ENCODE peak calls at places on chromosomes 11 and 22, in four cellular contexts. U is GM12891, E is SK-N-SH, T is HepG2. C is an unnamed sample.

GRCh38 chr11:57779275-57779674 is 17.7 kb downstream of the CTNND1 start:
- DNase-seq in U (no peak), T (peak; percentile 86), E (no peak), C (no peak)

GRCh38 chr11:116993599-116993998 is 104.6 kb downstream of the SIK3 start:
- DNase-seq in T (no peak), U (no peak), E (peak; percentile 58), C (no peak)

GRCh38 chr22:39221999-39222686 is 22.6 kb downstream of the PDGFB start:
- DNase-seq in E (no peak), U (no peak), T (no peak), C (no peak)

GRCh38 chr11:85590848-85591483 is 36.2 kb downstream of the DLG2 start:
- DNase-seq in T (peak; percentile 2), U (no peak), E (peak; percentile 7), C (no peak)

GRCh38 chr11:3156282-3156660 is 8.8 kb downstream of the OSBPL5 start:
- DNase-seq in E (no peak), T (no peak), U (no peak), C (no peak)

GRCh38 chr22:19937616-19938473 is 3.7 kb upstream of the COMT start:
- DNase-seq in E (no peak), T (peak; percentile 90), U (no peak), C (no peak)

GRCh38 chr11:34647532-34647931 is 26.6 kb downstream of the EHF start:
- DNase-seq in T (no peak), U (no peak), E (no peak), C (no peak)

GRCh38 chr22:43198126-43198525 is 11.2 kb upstream of the TTLL12 start:
- DNase-seq in E (no peak), U (no peak), T (no peak), C (no peak)

GRCh38 chr11:57324154-57324885 is 432 bp downstream of the TNKS1BP1 start:
- DNase-seq in E (peak; percentile 94), U (peak; percentile 70), T (no peak), C (peak; percentile 59)

GRCh38 chr11:15101072-15101701 is 13.5 kb upstream of the INSC start:
- DNase-seq in T (peak; percentile 39), U (no peak), E (peak; percentile 73), C (peak; percentile 25)

DNA sequence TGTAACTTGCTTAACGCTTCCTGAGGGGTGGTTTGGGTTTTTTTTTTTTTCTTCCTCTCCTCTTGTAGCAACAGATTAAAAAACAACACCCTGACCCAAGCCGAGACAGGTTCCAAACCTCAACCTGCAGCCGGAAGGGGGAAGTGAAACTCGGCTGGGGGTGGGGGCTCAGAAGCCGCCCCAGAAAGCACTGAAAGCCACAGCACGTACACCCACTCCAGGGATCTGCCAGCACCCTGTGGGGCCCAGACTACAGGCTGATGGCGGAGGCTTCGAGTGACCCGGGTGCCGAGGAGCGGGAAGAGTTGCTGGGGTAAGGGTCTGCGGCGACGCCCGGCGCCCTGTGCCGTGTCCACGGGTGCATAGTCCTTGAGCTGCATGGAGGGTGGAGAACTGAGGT is at the start of gene LSP1:
- DNase-seq in T (no peak), U (peak; percentile 94), E (no peak), C (peak; percentile 97)
- TF ChIP-seq TAF1 in T (no peak), U (peak; percentile 86), E (no peak), C (peak; percentile 62)

DNA sequence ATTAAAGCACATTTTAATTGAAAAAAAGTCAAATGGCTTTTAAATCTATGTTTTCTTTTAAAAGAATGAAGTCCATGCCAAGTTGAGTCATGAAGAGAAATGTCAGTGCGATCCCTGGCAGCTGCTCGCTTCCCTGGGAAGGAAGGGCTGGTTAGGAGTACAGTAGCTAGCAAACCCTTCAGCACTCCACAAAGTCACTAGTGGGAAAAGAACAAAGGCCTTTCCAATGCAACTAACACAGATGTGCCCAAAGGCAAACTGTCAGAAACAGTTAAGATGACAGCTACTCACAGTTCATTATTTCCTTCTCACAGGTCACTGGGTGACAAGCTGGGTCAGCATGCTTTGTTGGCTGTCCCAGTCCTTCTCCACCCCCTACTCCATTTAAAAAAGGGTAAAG is 308.7 kb downstream of the DCDC1 start:
- DNase-seq in T (peak; percentile 30), E (no peak), U (no peak), C (no peak)
- TF ChIP-seq TAF1 in T (no peak), E (no peak), U (no peak), C (no peak)

DNA sequence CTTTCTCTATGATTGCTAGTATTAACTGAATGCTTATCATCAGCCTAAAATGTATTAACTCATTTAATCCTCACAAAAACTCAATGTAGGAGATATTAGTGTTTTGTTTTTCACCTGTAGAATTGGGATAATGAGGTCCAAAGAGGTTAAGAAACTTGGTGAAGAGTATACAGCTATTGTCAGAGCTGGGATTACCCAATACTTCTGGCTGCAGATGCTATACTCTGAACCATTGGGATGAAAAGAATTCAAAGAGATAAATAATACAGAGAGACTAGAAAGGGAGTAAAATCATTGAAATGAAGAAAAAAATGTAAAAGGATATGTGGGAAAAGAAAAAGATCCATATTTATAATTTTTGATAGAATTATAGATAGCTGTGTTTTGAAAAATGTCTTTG is 137.1 kb downstream of the TRPC6 start:
- DNase-seq in T (no peak), E (no peak), U (no peak), C (no peak)
- TF ChIP-seq TAF1 in T (no peak), E (no peak), U (no peak), C (no peak)

DNA sequence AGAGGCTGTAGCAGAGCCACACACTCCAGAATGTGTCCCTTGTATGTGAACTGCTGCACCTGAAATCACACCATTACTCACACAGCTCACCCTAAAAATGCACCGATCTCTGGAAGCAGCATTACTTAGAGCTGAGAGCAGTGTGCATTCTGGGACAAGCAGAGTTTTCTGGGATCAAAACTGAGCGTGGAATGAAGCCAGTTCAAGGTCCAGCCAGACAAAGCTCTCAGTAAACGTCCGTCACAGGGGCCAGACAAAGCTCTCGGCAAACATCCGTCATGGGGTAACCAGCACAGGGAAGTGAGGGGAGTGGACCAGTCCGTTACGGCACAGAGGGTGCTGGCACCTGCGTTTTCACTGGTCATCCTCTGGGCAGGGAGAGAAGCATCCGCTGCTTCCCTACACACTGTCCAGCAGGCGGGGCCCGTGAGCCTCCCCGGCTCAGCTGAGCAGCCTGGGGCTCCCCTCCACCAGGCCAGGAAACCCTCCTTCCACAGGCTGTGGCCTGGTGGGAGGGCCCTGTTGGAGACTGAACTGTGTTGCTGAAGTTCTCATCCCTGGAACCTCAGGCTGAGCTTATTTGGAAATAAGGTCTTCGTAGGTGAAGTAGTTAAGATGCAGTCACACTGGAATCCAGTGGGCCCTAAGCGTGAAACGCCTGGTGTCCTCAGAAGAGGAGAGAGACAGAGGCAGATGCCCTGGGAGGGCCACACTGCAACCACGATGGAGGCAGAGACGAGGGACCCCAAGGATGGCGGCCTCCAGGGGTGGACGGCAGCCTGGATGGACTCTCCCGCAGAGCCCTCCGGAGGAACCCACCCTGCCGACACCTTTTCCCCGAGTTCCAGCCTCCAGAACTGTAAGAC is 883.9 kb downstream of the BRD1 start:
- DNase-seq in T (peak; percentile 97), E (peak; percentile 82), U (no peak), C (no peak)
- TF ChIP-seq TAF1 in T (no peak), E (no peak), U (no peak), C (no peak)

C was measured in GM12892.